ENCODE peak calls at places on chromosome 14, in nine cellular contexts. A is hepatocyte; X is PC-9; B is right lobe of liver; D is IMR-90; E is CD8-positive, alpha-beta memory T cell; Y is gastrocnemius medialis; O is suprapubic skin; W is AG04450. J is an unnamed sample.
A peak's percentile ranks its signal among the peaks of the same experiment; 100 is the strongest.

GRCh38 chr14:32342151-32342853 is 13.2 kb downstream of the AKAP6 start:
- DNase-seq in Y (no peak), O (no peak), D (no peak), E (no peak), X (no peak), W (no peak), A (no peak), B (no peak), J (no peak)

GRCh38 chr14:61322799-61323290 is 1.5 kb downstream of the PRKCH start:
- DNase-seq in O (no peak), X (no peak), A (peak; percentile 42), E (no peak), D (peak; percentile 2), B (no peak), Y (no peak), W (no peak), J (no peak)

GRCh38 chr14:103561381-103562134 is 899 bp downstream of the BAG5 start:
- DNase-seq in X (peak; percentile 72), E (peak; percentile 26), A (peak; percentile 55), W (no peak), Y (no peak), O (no peak), B (no peak), D (peak; percentile 49), J (no peak)

GRCh38 chr14:49861581-49861922 is 9.0 kb upstream of the NEMF start:
- DNase-seq in W (peak; percentile 83), Y (peak; percentile 30), D (peak; percentile 87), O (peak; percentile 85), X (no peak), B (peak; percentile 54), A (peak; percentile 72), E (peak; percentile 34), J (peak; percentile 33)

GRCh38 chr14:89990218-89990617 is 34.5 kb downstream of the TDP1 start:
- DNase-seq in Y (no peak), D (no peak), W (no peak), O (no peak), X (no peak), B (no peak), A (no peak), E (no peak), J (no peak)

GRCh38 chr14:28768549-28768870 is 1.9 kb downstream of the FOXG1 start:
- DNase-seq in Y (no peak), X (no peak), O (no peak), D (no peak), E (no peak), W (no peak), B (no peak), A (no peak), J (no peak)

GRCh38 chr14:82642425-82642824 is 1108.8 kb upstream of the SEL1L start:
- DNase-seq in E (no peak), Y (no peak), O (no peak), A (peak; percentile 86), W (no peak), X (peak; percentile 18), B (no peak), D (no peak), J (no peak)

GRCh38 chr14:90409209-90409730 is 12.4 kb downstream of the CALM1 start:
- DNase-seq in O (no peak), B (peak; percentile 48), A (peak; percentile 52), X (peak; percentile 7), E (no peak), W (peak; percentile 90), D (peak; percentile 98), Y (no peak), J (no peak)

GRCh38 chr14:99136047-99136400 is 136.0 kb downstream of the BCL11B start:
- DNase-seq in B (no peak), Y (no peak), A (no peak), D (no peak), E (no peak), W (no peak), O (peak; percentile 53), X (no peak), J (no peak)

GRCh38 chr14:33987565-33988080 is 36.7 kb upstream of the EGLN3 start:
- DNase-seq in Y (no peak), D (no peak), E (no peak), A (no peak), O (no peak), W (no peak), B (no peak), X (no peak), J (no peak)

GRCh38 chr14:32708134-32708533 is 230.5 kb upstream of the NPAS3 start:
- DNase-seq in O (no peak), W (no peak), A (no peak), X (no peak), D (no peak), B (no peak), Y (no peak), E (no peak), J (no peak)

GRCh38 chr14:92747701-92748258 is 647 bp downstream of the LGMN start:
- DNase-seq in W (no peak), A (peak; percentile 26), B (no peak), E (no peak), D (no peak), Y (no peak), O (no peak), X (no peak), J (no peak)

GRCh38 chr14:55301722-55302121 is 30.5 kb downstream of the FBXO34 start:
- DNase-seq in O (no peak), E (no peak), W (no peak), B (no peak), A (peak; percentile 15), X (no peak), D (peak; percentile 63), Y (peak; percentile 74), J (no peak)

GRCh38 chr14:69518341-69519101 is 34.0 kb downstream of the PLEKHD1 start:
- DNase-seq in B (no peak), X (no peak), D (no peak), W (no peak), E (no peak), O (no peak), A (no peak), Y (no peak), J (no peak)

GRCh38 chr14:46885566-46885965 is 234.0 kb upstream of the RPL10L start:
- DNase-seq in O (no peak), B (no peak), D (no peak), Y (no peak), E (no peak), X (no peak), A (no peak), W (no peak), J (no peak)

GRCh38 chr14:91126761-91127160 is 12.9 kb downstream of the DGLUCY start:
- DNase-seq in E (no peak), A (no peak), W (no peak), B (no peak), D (no peak), X (no peak), Y (no peak), O (no peak), J (no peak)

GRCh38 chr14:64440494-64440893 is 24.8 kb upstream of the AKAP5 start:
- DNase-seq in E (no peak), D (peak; percentile 36), B (no peak), A (no peak), X (no peak), O (no peak), Y (no peak), W (no peak), J (no peak)

GRCh38 chr14:98977451-98977850 is 294.5 kb downstream of the BCL11B start:
- DNase-seq in Y (no peak), B (no peak), A (no peak), X (no peak), D (no peak), E (no peak), O (no peak), W (no peak), J (no peak)

GRCh38 chr14:69657961-69658360 is 46.6 kb downstream of the SUSD6 start:
- DNase-seq in Y (no peak), X (peak; percentile 84), D (peak; percentile 42), E (no peak), B (peak; percentile 51), O (no peak), W (no peak), A (peak; percentile 77), J (no peak)

GRCh38 chr14:68952544-68953535 is 26.3 kb downstream of the ACTN1 start:
- DNase-seq in O (no peak), X (no peak), D (peak; percentile 94), E (no peak), A (peak; percentile 65), Y (no peak), W (peak; percentile 86), B (no peak), J (no peak)

DNA sequence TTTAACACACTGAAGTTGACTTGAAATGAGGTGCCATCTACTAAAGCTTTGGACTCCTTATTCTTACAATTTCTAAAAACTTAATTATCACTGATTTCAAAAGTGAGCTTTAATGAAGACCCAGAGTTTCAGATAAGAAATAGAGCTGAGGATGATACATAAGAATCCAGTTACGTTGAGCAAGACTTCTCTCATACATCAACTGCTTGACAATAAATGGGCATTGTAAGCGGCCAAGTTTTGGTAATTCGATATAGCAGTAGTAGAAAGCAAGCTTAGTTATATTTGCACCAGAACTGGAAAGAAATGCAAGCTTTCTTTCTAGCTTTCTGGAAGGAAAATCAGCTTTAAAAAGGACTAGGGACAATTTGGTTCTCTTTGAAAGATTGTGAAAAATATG is 1359.6 kb downstream of the FSCB start:
- DNase-seq in A (no peak), B (no peak), W (peak; percentile 8), E (no peak), D (peak; percentile 21), O (no peak), Y (no peak), X (no peak), J (no peak)
- H3K9me3 ChIP-seq in A (no peaks in the 10 kb centered on the region), B (no peaks in the 10 kb centered on the region), W (no peaks in the 10 kb centered on the region), E (no peaks in the 10 kb centered on the region), D (no peaks in the 10 kb centered on the region), O (no peaks in the 10 kb centered on the region), Y (no peaks in the 10 kb centered on the region), X (no peaks in the 10 kb centered on the region), J (no peaks in the 10 kb centered on the region)

GRCh38 chr14:75315143-75315542 is 36.5 kb downstream of the FOS start:
- DNase-seq in D (peak; percentile 52), A (no peak), B (no peak), O (no peak), X (peak; percentile 53), Y (no peak), E (no peak), W (no peak), J (no peak)
- H3K9me3 ChIP-seq in D (peaks cover 4% of the 10 kb centered on the region), A (no peaks in the 10 kb centered on the region), B (no peaks in the 10 kb centered on the region), O (no peaks in the 10 kb centered on the region), X (no peaks in the 10 kb centered on the region), Y (no peaks in the 10 kb centered on the region), E (no peaks in the 10 kb centered on the region), W (no peaks in the 10 kb centered on the region), J (no peaks in the 10 kb centered on the region)

DNA sequence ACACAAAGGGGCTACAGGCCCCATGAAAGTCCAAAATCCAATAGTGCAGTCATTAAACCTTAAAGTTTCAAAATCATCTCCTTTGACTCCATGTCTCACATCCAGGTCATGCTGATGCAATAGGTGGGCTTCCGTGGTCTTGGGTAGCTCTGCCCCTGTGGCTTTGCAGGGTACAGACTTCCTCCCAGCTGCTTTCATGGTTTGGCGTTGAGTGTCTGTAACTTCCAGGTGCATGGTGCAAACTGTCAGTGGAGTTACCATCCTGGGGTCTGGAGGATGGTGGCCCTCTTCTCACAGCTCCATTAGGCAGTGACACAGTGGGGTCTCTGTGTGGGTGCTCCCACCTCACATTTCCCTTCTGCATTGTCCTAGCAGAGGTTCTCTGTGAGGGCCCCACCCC is 8.5 kb upstream of the OR4Q2 start:
- DNase-seq in W (no peak), O (no peak), D (no peak), E (no peak), A (no peak), Y (no peak), X (no peak), B (no peak), J (no peak)
- H3K9me3 ChIP-seq in W (peaks cover 16% of the 10 kb centered on the region), O (no peaks in the 10 kb centered on the region), D (peaks cover 3% of the 10 kb centered on the region), E (no peaks in the 10 kb centered on the region), A (peaks cover 3% of the 10 kb centered on the region), Y (no peaks in the 10 kb centered on the region), X (no peaks in the 10 kb centered on the region), B (no peaks in the 10 kb centered on the region), J (no peaks in the 10 kb centered on the region)

GRCh38 chr14:20164462-20164861 is 25.8 kb downstream of the OR4N5 start:
- DNase-seq in Y (no peak), W (no peak), X (no peak), D (no peak), A (no peak), E (no peak), B (no peak), O (no peak), J (no peak)
- H3K9me3 ChIP-seq in Y (no peaks in the 10 kb centered on the region), W (peaks cover 9% of the 10 kb centered on the region), X (no peaks in the 10 kb centered on the region), D (peaks cover 8% of the 10 kb centered on the region), A (peaks cover 3% of the 10 kb centered on the region), E (no peaks in the 10 kb centered on the region), B (no peaks in the 10 kb centered on the region), O (peaks cover 16% of the 10 kb centered on the region), J (peaks cover 3% of the 10 kb centered on the region)

J was measured in T-helper 17 cell.